ENCODE peak calls at places on chromosomes 3 and 15, in ten cellular contexts. H is Panc1, W is prostate gland, Y is kidney, V is AG04450, X is fibroblast of lung, E is heart left ventricle, L is dorsolateral prefrontal cortex, K is suprapubic skin, M is ovary. C is an unnamed sample.
A peak's percentile ranks its signal among the peaks of the same experiment; 100 is the strongest.

GRCh38 chr3:126476166-126476975 is 680 bp upstream of the ZXDC start:
- DNase-seq in H (peak; percentile 12), W (peak; percentile 54), Y (peak; percentile 93), V (no peak), X (no peak), E (peak; percentile 79), L (no peak), K (peak; percentile 87), M (no peak), C (peak; percentile 47)

GRCh38 chr3:103499132-103499885 is 1064.5 kb downstream of the ZPLD1 start:
- DNase-seq in H (no peak), W (no peak), Y (no peak), V (peak; percentile 11), X (peak; percentile 5), E (no peak), L (no peak), K (no peak), M (no peak), C (no peak)

GRCh38 chr15:90871097-90871715 is 2.8 kb downstream of the FURIN start:
- DNase-seq in H (no peak), W (no peak), Y (no peak), V (no peak), X (peak; percentile 28), E (peak; percentile 78), L (no peak), K (no peak), M (peak; percentile 43), C (no peak)

GRCh38 chr3:120093923-120094775 is at the start of gene GSK3B:
- DNase-seq in H (no peak), W (peak; percentile 64), Y (peak; percentile 100), V (no peak), X (no peak), E (peak; percentile 99), L (peak; percentile 71), K (peak; percentile 91), M (peak; percentile 79), C (no peak)

GRCh38 chr15:60914360-60914759 is 314.7 kb downstream of the RORA start:
- DNase-seq in H (no peak), W (peak; percentile 22), Y (no peak), V (no peak), X (peak; percentile 10), E (no peak), L (no peak), K (no peak), M (no peak), C (no peak)

GRCh38 chr3:123953735-123954134 is 7.3 kb downstream of the CCDC14 start:
- DNase-seq in H (no peak), W (no peak), Y (no peak), V (no peak), X (no peak), E (no peak), L (no peak), K (no peak), M (no peak), C (no peak)

GRCh38 chr15:43274136-43274535 is 7.4 kb upstream of the TGM5 start:
- DNase-seq in H (no peak), W (peak; percentile 71), Y (no peak), V (no peak), X (no peak), E (peak; percentile 81), L (no peak), K (no peak), M (no peak), C (no peak)

GRCh38 chr3:14463330-14464216 is 61.2 kb downstream of the SLC6A6 start:
- DNase-seq in H (no peak), W (no peak), Y (no peak), V (no peak), X (no peak), E (peak; percentile 60), L (no peak), K (no peak), M (no peak), C (no peak)

GRCh38 chr15:44801797-44802196 is 65.5 kb downstream of the TRIM69 start:
- DNase-seq in H (no peak), W (no peak), Y (no peak), V (no peak), X (no peak), E (no peak), L (no peak), K (no peak), M (no peak), C (no peak)

GRCh38 chr3:138398791-138399575 is 35.4 kb upstream of the ESYT3 start:
- DNase-seq in H (no peak), W (no peak), Y (no peak), V (no peak), X (no peak), E (no peak), L (no peak), K (no peak), M (no peak), C (no peak)

GRCh38 chr15:88913017-88913849 is at the start of gene MFGE8:
- DNase-seq in H (no peak), W (peak; percentile 48), Y (peak; percentile 90), V (no peak), X (peak; percentile 66), E (peak; percentile 90), L (peak; percentile 66), K (peak; percentile 87), M (peak; percentile 81), C (peak; percentile 72)

GRCh38 chr15:74173545-74174215 is at the start of gene ISLR:
- DNase-seq in H (no peak), W (no peak), Y (peak; percentile 85), V (no peak), X (peak; percentile 76), E (peak; percentile 65), L (no peak), K (peak; percentile 67), M (peak; percentile 82), C (peak; percentile 75)

GRCh38 chr3:38645076-38645475 is 4.4 kb downstream of the SCN5A start:
- DNase-seq in H (no peak), W (no peak), Y (no peak), V (no peak), X (no peak), E (no peak), L (no peak), K (peak; percentile 19), M (no peak), C (no peak)

GRCh38 chr15:73078722-73079121 is 26.5 kb downstream of the NEO1 start:
- DNase-seq in H (no peak), W (peak; percentile 80), Y (no peak), V (peak; percentile 27), X (peak; percentile 80), E (no peak), L (no peak), K (no peak), M (no peak), C (no peak)

GRCh38 chr3:17546500-17546899 is 195.9 kb downstream of the TBC1D5 start:
- DNase-seq in H (no peak), W (no peak), Y (no peak), V (no peak), X (no peak), E (no peak), L (no peak), K (no peak), M (no peak), C (no peak)

GRCh38 chr15:40310993-40311392 is 3.3 kb upstream of the PLCB2 start:
- DNase-seq in H (no peak), W (no peak), Y (no peak), V (no peak), X (no peak), E (peak; percentile 8), L (no peak), K (no peak), M (no peak), C (no peak)

DNA sequence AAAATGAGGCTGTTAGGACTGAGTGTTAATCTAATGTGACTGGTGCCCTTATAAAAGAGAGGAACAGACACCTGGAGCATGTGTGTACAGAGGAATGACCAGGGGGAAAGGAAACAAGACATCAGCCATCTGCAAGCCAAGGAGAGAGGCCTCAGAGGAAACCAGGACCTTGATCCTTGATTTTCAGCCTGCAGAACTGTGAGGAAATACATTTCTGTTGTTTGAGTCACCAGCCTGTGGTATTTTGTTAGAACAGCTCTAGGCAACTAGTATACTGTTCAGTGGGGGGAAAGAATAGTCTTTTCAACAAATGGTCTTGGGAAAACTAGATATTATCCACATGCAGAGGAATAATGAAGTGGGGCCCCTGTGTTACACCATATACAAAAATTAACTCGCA is 80.6 kb downstream of the CCR1 start:
- DNase-seq in H (no peak), W (no peak), Y (no peak), V (peak; percentile 63), X (peak; percentile 79), E (no peak), L (no peak), K (no peak), M (no peak), C (no peak)
- H3K27ac ChIP-seq in H (no peak overlapping the region), W (no peak overlapping the region), Y (no peak overlapping the region), V (no peak overlapping the region), X (peak overlapping the region; percentile 83), E (no peak overlapping the region), L (no peak overlapping the region), K (no peak overlapping the region), M (no peak overlapping the region), C (no peak overlapping the region)

DNA sequence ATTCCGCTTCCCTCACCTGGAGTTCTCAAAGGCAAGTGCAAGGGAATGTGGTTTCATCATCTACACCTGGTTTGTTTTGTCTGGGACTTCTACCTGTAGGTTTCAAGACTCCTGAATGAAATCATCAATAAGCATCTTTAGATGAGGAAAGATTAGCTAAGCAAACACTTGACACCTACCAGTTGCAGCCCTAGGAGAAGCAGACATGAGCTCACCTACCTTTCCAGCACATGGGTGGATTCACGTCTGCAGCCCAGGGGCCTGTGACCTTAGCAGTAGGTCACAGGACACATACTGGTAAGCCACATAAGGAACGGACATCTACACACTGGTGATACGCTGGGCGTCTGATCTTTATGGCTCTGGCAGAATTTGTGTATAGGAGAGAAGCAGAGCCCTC is 26.7 kb downstream of the SLCO2A1 start:
- DNase-seq in H (no peak), W (no peak), Y (no peak), V (no peak), X (no peak), E (no peak), L (no peak), K (no peak), M (no peak), C (no peak)
- TF ChIP-seq CTCF in H (no peak), W (no peak), Y (no peak), V (no peak), X (no peak), E (no peak), L (no peak), K (no peak), M (no peak), C (no peak)

DNA sequence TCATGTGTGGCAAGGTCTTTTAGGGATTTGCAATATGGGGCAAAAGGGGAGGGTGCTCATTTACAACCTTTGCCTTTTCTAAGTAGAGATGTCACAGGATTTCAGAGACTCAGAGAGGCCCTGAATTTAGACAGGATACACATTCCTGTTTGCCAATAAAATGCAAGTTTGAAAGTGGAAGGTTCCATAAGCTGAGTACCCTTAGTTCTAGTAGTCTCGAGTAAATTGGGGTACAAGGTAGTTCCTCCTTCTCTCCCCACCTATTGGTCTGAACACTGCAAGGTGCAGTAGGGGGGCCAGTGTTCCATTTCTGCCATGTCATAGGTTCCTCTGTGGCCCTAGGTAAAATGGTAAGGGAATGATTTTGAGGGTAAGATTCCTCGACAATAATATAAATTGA is 5.8 kb downstream of the SOX2 start:
- DNase-seq in H (no peak), W (no peak), Y (no peak), V (no peak), X (no peak), E (no peak), L (no peak), K (no peak), M (no peak), C (no peak)
- H3K4me3 ChIP-seq in H (no peak overlapping the region), W (no peak overlapping the region), Y (no peak overlapping the region), V (no peak overlapping the region), X (no peak overlapping the region), E (no peak overlapping the region), L (peak overlapping the region; percentile 72), K (no peak overlapping the region), M (no peak overlapping the region), C (no peak overlapping the region)

GRCh38 chr15:70490838-70491155 is 272.6 kb downstream of the UACA start:
- DNase-seq in H (no peak), W (no peak), Y (no peak), V (no peak), X (no peak), E (no peak), L (no peak), K (no peak), M (no peak), C (no peak)
- H3K27ac ChIP-seq in H (peak overlapping the region; percentile 92), W (no peak overlapping the region), Y (no peak overlapping the region), V (no peak overlapping the region), X (no peak overlapping the region), E (no peak overlapping the region), L (no peak overlapping the region), K (no peak overlapping the region), M (no peak overlapping the region), C (no peak overlapping the region)

C was measured in tibial nerve.